ENCODE peak calls at places on chromosomes 2 and 18, in nine cellular contexts. Q is CD4-positive, CD25-positive, alpha-beta regulatory T cell; Z is colonic mucosa; A is tibial artery; G is pancreas; Y is PC-9; D is neural progenitor cell; U is GM23338; B is body of pancreas. R is an unnamed sample. For H3K4me1, the result is how much of the 10 kb centered on the place peaks cover.

GRCh38 chr2:41932241-41933034 is 115.4 kb upstream of the PKDCC start:
- DNase-seq in Q (no peak), Z (peak), A (peak), G (peak), Y (no peak), D (no peak), U (no peak), B (peak), R (peak)

GRCh38 chr2:11753886-11754704 is 7.7 kb downstream of the LPIN1 start:
- DNase-seq in Q (peak), Z (peak), A (no peak), G (no peak), Y (peak), D (no peak), U (no peak), B (peak), R (peak)

GRCh38 chr18:3012306-3012919 is 531 bp downstream of the LPIN2 start:
- DNase-seq in Q (no peak), Z (peak), A (peak), G (peak), Y (no peak), D (no peak), U (peak), B (peak), R (peak)

GRCh38 chr2:27956895-27957294 is 66.4 kb downstream of the BABAM2 start:
- DNase-seq in Q (no peak), Z (no peak), A (no peak), G (no peak), Y (peak), D (no peak), U (no peak), B (no peak), R (no peak)

GRCh38 chr18:8212893-8213805 is 396.1 kb upstream of the RAB12 start:
- DNase-seq in Q (no peak), Z (no peak), A (no peak), G (no peak), Y (no peak), D (no peak), U (no peak), B (no peak), R (no peak)

GRCh38 chr2:133733856-133734255 is 165.6 kb upstream of the NCKAP5 start:
- DNase-seq in Q (no peak), Z (no peak), A (no peak), G (no peak), Y (no peak), D (no peak), U (no peak), B (no peak), R (no peak)

GRCh38 chr18:2794159-2794558 is 52.6 kb upstream of the EMILIN2 start:
- DNase-seq in Q (no peak), Z (no peak), A (no peak), G (no peak), Y (no peak), D (no peak), U (peak), B (no peak), R (no peak)

GRCh38 chr2:175030380-175031271 is 25.4 kb upstream of the CHN1 start:
- DNase-seq in Q (no peak), Z (peak), A (no peak), G (no peak), Y (peak), D (peak), U (peak), B (peak), R (no peak)

GRCh38 chr18:51082571-51083264 is 52.7 kb downstream of the SMAD4 start:
- DNase-seq in Q (no peak), Z (no peak), A (no peak), G (no peak), Y (peak), D (no peak), U (no peak), B (no peak), R (no peak)

GRCh38 chr18:6294119-6294784 is 120.5 kb downstream of the L3MBTL4 start:
- DNase-seq in Q (no peak), Z (no peak), A (no peak), G (no peak), Y (no peak), D (no peak), U (no peak), B (no peak), R (no peak)

GRCh38 chr18:11008544-11008943 is 140.8 kb downstream of the PIEZO2 start:
- DNase-seq in Q (no peak), Z (no peak), A (no peak), G (no peak), Y (no peak), D (no peak), U (no peak), B (no peak), R (no peak)

GRCh38 chr2:146246017-146246733 is 1598.7 kb upstream of the ACVR2A start:
- DNase-seq in Q (no peak), Z (no peak), A (no peak), G (no peak), Y (no peak), D (no peak), U (no peak), B (no peak), R (no peak)

GRCh38 chr18:56060967-56061541 is 473.1 kb upstream of the TCF4 start:
- DNase-seq in Q (no peak), Z (no peak), A (no peak), G (no peak), Y (no peak), D (no peak), U (peak), B (no peak), R (no peak)

GRCh38 chr2:188023035-188023434 is 268.6 kb upstream of the GULP1 start:
- DNase-seq in Q (no peak), Z (no peak), A (no peak), G (no peak), Y (no peak), D (no peak), U (no peak), B (no peak), R (no peak)

GRCh38 chr18:48845174-48845573 is 105.6 kb downstream of the SMAD7 start:
- DNase-seq in Q (no peak), Z (no peak), A (peak), G (no peak), Y (no peak), D (no peak), U (no peak), B (no peak), R (peak)

GRCh38 chr2:117980783-117981676 is 32.8 kb downstream of the CCDC93 start:
- DNase-seq in Q (no peak), Z (no peak), A (no peak), G (no peak), Y (peak), D (no peak), U (no peak), B (no peak), R (no peak)

GRCh38 chr18:286515-287310 is 18.9 kb upstream of the THOC1 start:
- DNase-seq in Q (no peak), Z (no peak), A (no peak), G (no peak), Y (no peak), D (peak), U (peak), B (no peak), R (no peak)

GRCh38 chr2:163182764-163183354 is 344.3 kb upstream of the KCNH7 start:
- DNase-seq in Q (no peak), Z (no peak), A (no peak), G (no peak), Y (no peak), D (no peak), U (peak), B (no peak), R (no peak)

GRCh38 chr2:192216336-192216735 is 21.6 kb upstream of the TMEFF2 start:
- DNase-seq in Q (no peak), Z (no peak), A (no peak), G (no peak), Y (no peak), D (no peak), U (no peak), B (no peak), R (no peak)

DNA sequence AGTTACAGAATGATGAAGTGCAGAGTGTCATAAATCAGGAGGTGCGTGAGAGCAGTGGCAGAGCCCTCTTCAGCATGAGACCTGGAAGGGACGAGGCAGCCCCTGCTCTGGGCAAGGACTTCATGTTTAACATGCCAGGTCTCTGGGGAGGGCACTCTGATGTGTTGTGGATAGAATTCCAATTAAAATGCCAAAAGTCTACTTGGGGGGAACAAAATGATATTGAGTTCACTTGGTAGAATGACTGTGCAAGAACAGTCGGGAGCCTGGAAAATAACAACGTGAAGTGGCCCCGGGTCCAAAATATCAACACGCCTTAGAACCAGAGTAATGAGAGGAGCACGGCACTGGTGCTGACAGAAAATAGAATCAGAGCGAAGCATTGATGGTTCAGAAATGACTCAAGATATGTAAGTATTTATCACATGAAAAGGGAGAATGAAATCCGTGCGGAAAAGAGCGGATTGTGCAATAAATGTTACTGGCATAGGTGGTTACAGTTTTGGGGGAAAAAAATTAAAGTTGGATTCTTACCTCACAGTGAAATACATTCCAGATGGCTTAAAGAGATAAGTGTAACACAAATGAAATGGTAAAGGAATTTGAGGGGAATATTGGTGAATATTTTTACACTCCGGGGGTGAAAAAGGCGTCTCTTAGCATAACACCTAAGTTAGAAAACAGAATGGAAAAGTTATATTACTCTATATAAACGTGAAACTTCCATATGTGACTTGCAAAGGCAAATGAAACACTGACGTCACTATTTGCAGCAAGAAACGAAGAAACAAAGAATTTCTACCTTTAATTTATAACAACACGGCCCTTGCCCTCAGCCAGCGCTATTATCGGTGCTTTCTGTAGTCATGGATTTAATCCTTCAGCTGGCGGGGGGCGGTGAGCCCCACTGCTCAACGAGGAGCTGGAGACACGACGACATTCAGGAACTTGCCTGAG is 159.4 kb upstream of the TWIST2 start:
- DNase-seq in Q (no peak), Z (no peak), A (peak), G (no peak), Y (no peak), D (no peak), U (no peak), B (no peak), R (no peak)
- H3K4me1 ChIP-seq in Q (under half), Z (under half), A (under half), G (under half), Y (under half), D (under half), U (under half), B (under half), R (under half)

GRCh38 chr18:33581816-33582215 is 3.8 kb downstream of the ASXL3 start:
- DNase-seq in Q (no peak), Z (no peak), A (no peak), G (no peak), Y (no peak), D (no peak), U (peak), B (peak), R (no peak)

GRCh38 chr18:33580540-33580939 is 2.5 kb downstream of the ASXL3 start:
- DNase-seq in Q (no peak), Z (no peak), A (no peak), G (no peak), Y (no peak), D (no peak), U (no peak), B (no peak), R (no peak)

GRCh38 chr18:33588361-33588760 is 10.3 kb downstream of the ASXL3 start:
- DNase-seq in Q (no peak), Z (no peak), A (no peak), G (no peak), Y (no peak), D (no peak), U (no peak), B (no peak), R (no peak)

GRCh38 chr18:33583901-33584300 is 5.9 kb downstream of the ASXL3 start:
- DNase-seq in Q (no peak), Z (no peak), A (no peak), G (no peak), Y (no peak), D (no peak), U (no peak), B (no peak), R (no peak)

DNA sequence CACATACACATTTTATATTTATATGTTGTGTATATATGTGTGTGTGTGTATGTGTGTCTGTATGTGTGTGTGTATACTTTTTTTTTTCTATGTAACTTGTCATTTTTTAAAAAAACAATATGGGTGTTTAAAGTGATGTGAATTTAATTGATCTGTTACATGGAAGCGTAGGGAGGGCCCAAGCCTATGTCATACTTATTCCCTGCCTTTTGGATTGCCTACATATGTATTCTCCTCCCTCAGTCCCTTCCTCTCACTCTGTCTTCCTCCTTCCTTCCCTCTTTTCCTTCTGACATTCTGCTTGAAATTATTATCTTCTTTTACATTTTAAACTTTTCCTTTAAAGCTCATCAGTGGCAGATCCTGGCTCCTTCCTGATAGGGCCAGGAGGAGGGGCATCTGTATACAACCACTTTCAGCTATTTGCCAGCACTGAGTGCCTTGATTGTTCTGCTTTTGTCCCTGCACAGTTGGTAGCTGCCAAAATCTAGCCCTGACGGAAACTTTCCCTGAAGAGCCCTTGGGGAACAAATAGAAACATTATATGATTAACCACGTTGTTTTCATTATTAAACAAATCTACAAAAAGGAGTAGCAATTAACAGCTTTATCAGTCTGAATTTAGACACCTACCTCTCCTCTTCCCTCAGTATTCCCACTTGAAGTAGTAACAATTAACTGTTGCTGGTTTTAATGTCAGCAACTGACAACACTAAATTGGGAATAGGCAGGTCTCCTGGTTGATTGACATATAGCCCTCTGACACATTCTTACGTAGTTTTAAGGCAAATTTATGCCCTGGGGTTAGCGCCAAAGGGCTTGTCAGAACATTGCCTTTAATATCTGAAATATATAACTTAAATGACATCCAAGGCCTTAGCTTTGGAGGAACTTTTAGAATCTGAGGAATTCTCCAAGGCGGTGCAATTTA is 7.1 kb downstream of the ASXL3 start:
- DNase-seq in Q (no peak), Z (no peak), A (no peak), G (no peak), Y (no peak), D (peak), U (peak), B (peak), R (peak)
- H3K4me3 ChIP-seq in Q (no peak), Z (no peak), A (no peak), G (no peak), Y (no peak), D (peak), U (peak), B (no peak), R (peak)

DNA sequence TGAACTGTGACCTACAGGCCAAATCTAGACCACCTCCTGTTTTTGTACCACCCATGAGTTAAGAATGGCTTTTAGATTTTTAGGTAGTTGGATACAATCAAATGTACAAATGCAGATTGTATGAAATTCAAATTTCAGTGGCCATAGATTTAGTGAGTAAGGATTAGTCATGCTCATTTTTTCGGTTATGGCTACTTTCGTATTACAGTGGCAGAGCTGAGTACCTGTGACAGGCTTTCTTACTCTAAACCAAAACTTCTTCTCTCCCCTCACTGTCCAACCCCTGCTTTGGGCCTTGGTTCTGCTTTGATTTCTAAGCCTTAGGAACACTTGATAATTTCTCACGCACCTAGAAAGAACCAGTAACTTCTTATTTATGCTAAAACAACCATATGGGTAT is 82.1 kb downstream of the CDC42EP3 start:
- DNase-seq in Q (no peak), Z (no peak), A (no peak), G (no peak), Y (no peak), D (no peak), U (no peak), B (no peak), R (no peak)
- H3K4me1 ChIP-seq in Q (under half), Z (under half), A (under half), G (under half), Y (half or more), D (under half), U (under half), B (half or more), R (under half)

GRCh38 chr2:29063646-29064372 is 10.5 kb downstream of the PCARE start:
- DNase-seq in Q (no peak), Z (no peak), A (no peak), G (peak), Y (peak), D (peak), U (no peak), B (peak), R (no peak)
- H3K4me3 ChIP-seq in Q (no peak), Z (no peak), A (peak), G (no peak), Y (no peak), D (no peak), U (no peak), B (no peak), R (no peak)

GRCh38 chr2:152609174-152609573 is 108.1 kb downstream of the PRPF40A start:
- DNase-seq in Q (no peak), Z (no peak), A (no peak), G (no peak), Y (no peak), D (no peak), U (no peak), B (no peak), R (no peak)
- H3K4me1 ChIP-seq in Q (under half), Z (under half), A (under half), G (under half), Y (under half), D (under half), U (under half), B (under half), R (under half)

DNA sequence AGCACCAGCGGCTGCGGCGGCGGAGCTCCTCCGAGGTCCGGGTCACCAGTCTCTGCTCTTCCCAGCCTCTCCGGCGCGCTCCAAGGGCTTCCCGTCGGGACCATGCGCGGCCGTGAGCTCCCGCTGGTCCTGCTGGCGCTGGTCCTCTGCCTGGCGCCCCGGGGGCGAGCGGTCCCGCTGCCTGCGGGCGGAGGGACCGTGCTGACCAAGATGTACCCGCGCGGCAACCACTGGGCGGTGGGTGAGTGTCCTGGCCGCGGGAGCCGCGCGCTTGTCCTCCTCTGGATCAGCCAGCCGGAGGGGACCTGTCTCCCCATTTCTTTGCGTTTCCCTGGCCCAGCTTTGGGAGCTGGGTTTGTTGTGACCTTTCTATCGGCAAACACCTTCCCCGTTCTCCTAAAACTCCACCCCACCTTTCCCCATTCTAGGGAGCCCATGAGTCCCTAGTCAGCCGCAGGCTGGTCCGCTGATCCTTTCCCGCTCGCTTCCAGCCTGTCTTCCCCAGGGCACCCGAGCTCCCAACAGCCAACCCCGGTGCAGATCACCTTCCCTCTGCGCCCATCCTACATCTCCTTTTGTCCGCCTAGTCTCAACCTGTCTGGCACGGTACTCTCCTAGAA is 316 bp downstream of the GRP start:
- DNase-seq in Q (no peak), Z (no peak), A (no peak), G (no peak), Y (no peak), D (peak), U (peak), B (no peak), R (no peak)
- H3K4me3 ChIP-seq in Q (no peak), Z (no peak), A (no peak), G (no peak), Y (no peak), D (peak), U (peak), B (no peak), R (no peak)

GRCh38 chr2:76275788-76276187 is 565.1 kb upstream of the GCFC2 start:
- DNase-seq in Q (no peak), Z (no peak), A (no peak), G (no peak), Y (no peak), D (no peak), U (no peak), B (no peak), R (no peak)
- H3K4me1 ChIP-seq in Q (under half), Z (under half), A (under half), G (under half), Y (under half), D (under half), U (under half), B (under half), R (under half)

DNA sequence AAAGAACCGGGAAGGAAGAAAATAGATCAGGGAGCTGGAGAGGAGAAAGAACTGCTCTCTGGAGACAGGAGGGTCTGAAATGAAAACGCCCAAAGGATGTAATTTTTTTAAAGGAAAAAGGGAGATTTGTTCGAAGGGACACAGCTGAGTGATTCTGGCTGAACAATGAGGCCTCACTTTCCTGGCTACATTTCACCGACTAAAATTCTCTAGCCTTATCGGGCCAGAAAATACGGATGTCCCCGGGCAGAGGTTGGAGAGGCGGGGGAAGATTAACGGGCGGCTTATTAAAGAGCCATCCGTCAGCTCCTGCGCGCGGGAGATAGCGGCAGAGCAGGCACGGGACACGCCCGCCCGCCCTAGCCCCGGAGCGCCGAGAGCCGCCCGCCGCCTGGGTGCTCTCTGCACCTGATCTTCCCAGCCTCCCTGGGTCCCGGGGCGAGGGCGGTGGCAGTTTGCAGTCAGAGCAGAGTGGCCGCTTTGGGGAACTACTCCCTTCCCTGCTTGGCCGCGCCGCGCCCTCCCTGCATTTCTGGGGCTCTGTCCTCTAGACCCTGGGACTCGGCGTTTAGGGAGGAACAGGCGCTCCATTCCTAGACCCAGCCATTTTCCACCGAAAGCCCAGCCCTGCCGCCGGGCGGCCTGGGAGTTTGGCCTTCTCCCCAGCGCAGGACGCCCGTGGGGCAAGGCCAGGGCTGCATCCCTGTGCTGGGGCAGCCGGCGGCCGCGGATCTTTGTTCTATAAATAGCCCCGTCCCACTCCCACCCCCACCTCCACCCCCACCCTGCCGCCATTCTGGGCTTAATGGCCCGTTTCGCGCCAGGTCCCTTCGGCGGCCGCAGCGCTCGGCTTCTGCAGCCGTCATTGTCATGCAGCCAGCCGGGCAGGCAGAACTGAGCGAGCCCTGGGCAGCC is 6.5 kb downstream of the GAD1 start:
- DNase-seq in Q (no peak), Z (no peak), A (no peak), G (no peak), Y (no peak), D (peak), U (peak), B (no peak), R (peak)
- H3K4me3 ChIP-seq in Q (no peak), Z (peak), A (peak), G (no peak), Y (no peak), D (peak), U (peak), B (no peak), R (peak)